ENCODE peak calls at places on chromosomes 5 and 9, in five cellular contexts. O is A549; S is activated CD4-positive, CD25-positive, alpha-beta regulatory T cell treated with anti-CD3 and anti-CD28 coated beads, Interleukin-2, amount 50 U/mL, for 16 hours; U is H7; F is Daoy. D is an unnamed sample.

GRCh38 chr9:9747787-9748186 is 865.0 kb downstream of the PTPRD start:
- DNase-seq in O (no peak), F (no peak), U (no peak), S (no peak), D (no peak)

GRCh38 chr5:112479418-112479817 is 60.3 kb upstream of the EPB41L4A start:
- DNase-seq in F (no peak), S (no peak), U (no peak), O (no peak), D (no peak)

GRCh38 chr5:190366-191035 is 794 bp upstream of the LRRC14B start:
- DNase-seq in O (no peak), U (peak; percentile 62), S (no peak), F (no peak), D (no peak)

GRCh38 chr5:126054593-126055347 is 368.4 kb upstream of the GRAMD2B start:
- DNase-seq in F (no peak), O (no peak), S (no peak), U (no peak), D (no peak)

GRCh38 chr9:112110773-112111106 is 64.4 kb downstream of the SUSD1 start:
- DNase-seq in O (no peak), F (no peak), U (no peak), S (no peak), D (no peak)

GRCh38 chr5:1279443-1280151 is 15.3 kb downstream of the TERT start:
- DNase-seq in U (no peak), O (no peak), F (no peak), S (no peak), D (no peak)

GRCh38 chr9:37693265-37693664 is 42.5 kb downstream of the FRMPD1 start:
- DNase-seq in S (no peak), F (no peak), U (no peak), O (no peak), D (no peak)

GRCh38 chr5:129506092-129506491 is 46.0 kb downstream of the ADAMTS19 start:
- DNase-seq in S (no peak), O (no peak), F (no peak), U (no peak), D (no peak)

GRCh38 chr9:133715866-133716563 is 22.1 kb downstream of the SARDH start:
- DNase-seq in U (peak; percentile 89), S (no peak), O (no peak), F (peak; percentile 78), D (no peak)

GRCh38 chr9:33288828-33289483 is 1.4 kb upstream of the NFX1 start:
- DNase-seq in U (peak; percentile 35), S (no peak), O (no peak), F (no peak), D (no peak)

GRCh38 chr5:172534229-172535169 is 80.2 kb upstream of the SH3PXD2B start:
- DNase-seq in F (peak; percentile 50), O (no peak), U (no peak), S (no peak), D (no peak)

GRCh38 chr5:115623632-115624031 is 2.2 kb downstream of the TMED7 start:
- DNase-seq in O (no peak), F (no peak), S (no peak), U (no peak), D (no peak)

GRCh38 chr5:171785517-171785916 is at the start of gene SMIM23:
- DNase-seq in U (no peak), S (no peak), F (no peak), O (no peak), D (no peak)

GRCh38 chr9:19074836-19075235 is 25.6 kb downstream of the RRAGA start:
- DNase-seq in S (no peak), F (no peak), O (no peak), U (no peak), D (no peak)

GRCh38 chr9:126088336-126088735 is 238.3 kb upstream of the MVB12B start:
- DNase-seq in S (no peak), U (no peak), O (no peak), F (no peak), D (no peak)

GRCh38 chr5:5140051-5141010 is at the start of gene ADAMTS16:
- DNase-seq in O (no peak), U (peak; percentile 89), F (no peak), S (no peak), D (no peak)

GRCh38 chr9:546797-547223 is 294.7 kb upstream of the DMRT1 start:
- DNase-seq in O (no peak), S (no peak), F (no peak), U (peak; percentile 36), D (no peak)

GRCh38 chr9:120715331-120715924 is 1.2 kb upstream of the MEGF9 start:
- DNase-seq in F (peak; percentile 86), U (peak; percentile 64), S (no peak), O (peak; percentile 30), D (no peak)

GRCh38 chr9:84697494-84698114 is 28.1 kb downstream of the NTRK2 start:
- DNase-seq in S (no peak), F (peak; percentile 81), U (peak; percentile 74), O (peak; percentile 30), D (no peak)

GRCh38 chr9:69444021-69444420 is 119.0 kb downstream of the ENTREP1 start:
- DNase-seq in F (peak; percentile 51), S (no peak), U (no peak), O (no peak), D (no peak)